ENCODE peak calls at places on chromosomes 13 and 19, in five cellular contexts. G is Panc1, W is SK-N-SH, Q is A549, N is K562. S is an unnamed sample.

GRCh38 chr19:29170554-29170953 is 42.4 kb downstream of the UQCRFS1 start:
- DNase-seq in W (no peak), Q (no peak), N (no peak), G (no peak), S (no peak)

GRCh38 chr13:76637651-76638111 is 248.5 kb downstream of the KCTD12 start:
- DNase-seq in W (peak; percentile 16), G (no peak), Q (no peak), N (no peak), S (no peak)

GRCh38 chr19:32921624-32922023 is 50.1 kb downstream of the CEP89 start:
- DNase-seq in G (no peak), Q (no peak), W (no peak), N (no peak), S (no peak)

GRCh38 chr19:7808108-7808507 is 21.9 kb upstream of the EVI5L start:
- DNase-seq in W (no peak), N (no peak), Q (no peak), G (no peak), S (peak; percentile 31)

GRCh38 chr13:41546372-41547252 is 89.3 kb downstream of the RGCC start:
- DNase-seq in N (no peak), G (no peak), W (no peak), Q (no peak), S (no peak)

GRCh38 chr13:111269508-111269907 is 50.9 kb upstream of the TEX29 start:
- DNase-seq in N (no peak), W (no peak), G (no peak), Q (no peak), S (peak; percentile 28)

GRCh38 chr13:44305845-44306244 is 67.8 kb upstream of the SERP2 start:
- DNase-seq in W (no peak), G (no peak), N (no peak), Q (no peak), S (peak; percentile 19)

GRCh38 chr19:34430738-34431625 is 2.8 kb downstream of the UBA2 start:
- DNase-seq in Q (peak; percentile 98), N (peak; percentile 72), G (peak; percentile 28), W (peak; percentile 77), S (peak; percentile 83)

GRCh38 chr13:49374585-49375290 is 69.1 kb downstream of the CAB39L start:
- DNase-seq in W (no peak), N (peak; percentile 61), G (peak; percentile 15), Q (no peak), S (no peak)

GRCh38 chr13:97134364-97135095 is 87.6 kb upstream of the MBNL2 start:
- DNase-seq in G (no peak), W (no peak), N (no peak), Q (no peak), S (no peak)

GRCh38 chr13:111853766-111854165 is 213.2 kb upstream of the SOX1 start:
- DNase-seq in N (no peak), G (no peak), Q (no peak), W (no peak), S (no peak)

GRCh38 chr13:19089315-19089714 is 92.3 kb downstream of the TUBA3C start:
- DNase-seq in W (peak; percentile 39), G (no peak), N (peak; percentile 41), Q (no peak), S (no peak)

GRCh38 chr13:113355621-113356020 is 8.3 kb downstream of the GRTP1 start:
- DNase-seq in W (no peak), N (no peak), Q (no peak), G (no peak), S (no peak)

GRCh38 chr19:14149509-14149994 is 13.2 kb upstream of the ASF1B start:
- DNase-seq in N (no peak), G (no peak), Q (no peak), W (peak; percentile 77), S (peak; percentile 28)

GRCh38 chr13:93927431-93927830 is 552.1 kb downstream of the DCT start:
- DNase-seq in G (no peak), W (no peak), Q (no peak), N (no peak), S (no peak)

GRCh38 chr19:41570639-41571112 is 5.3 kb upstream of the CEACAM21 start:
- DNase-seq in N (peak; percentile 88), W (peak; percentile 79), G (peak; percentile 33), Q (peak; percentile 90), S (peak; percentile 94)

GRCh38 chr19:35168261-35168660 is 13.7 kb downstream of the FXYD5 start:
- DNase-seq in G (no peak), W (no peak), Q (no peak), N (no peak), S (no peak)

GRCh38 chr13:58876473-58876872 is 1244.9 kb downstream of the PCDH17 start:
- DNase-seq in G (no peak), N (no peak), Q (no peak), W (no peak), S (no peak)

GRCh38 chr19:42170715-42171114 is 38.5 kb upstream of the POU2F2 start:
- DNase-seq in G (no peak), Q (no peak), W (no peak), N (no peak), S (no peak)

GRCh38 chr19:3285647-3286176 is 61.3 kb downstream of the CELF5 start:
- DNase-seq in N (no peak), W (peak; percentile 91), G (no peak), Q (peak; percentile 58), S (peak; percentile 93)

GRCh38 chr19:53537126-53537522 is 821 bp upstream of the ZNF331 start:
- DNase-seq in G (no peak), Q (no peak), W (no peak), N (no peak), S (no peak)

GRCh38 chr19:34808566-34808965 is 35.6 kb upstream of the ZNF599 start:
- DNase-seq in N (no peak), G (no peak), Q (no peak), W (no peak), S (no peak)

GRCh38 chr19:1748115-1748702 is 5.1 kb upstream of the ONECUT3 start:
- DNase-seq in W (no peak), Q (no peak), N (no peak), G (no peak), S (peak; percentile 74)

GRCh38 chr19:7894612-7895309 is 6.5 kb downstream of the LRRC8E start:
- DNase-seq in N (no peak), Q (no peak), G (no peak), W (no peak), S (peak; percentile 59)

GRCh38 chr19:38120471-38121030 is 103.5 kb downstream of the DPF1 start:
- DNase-seq in N (no peak), Q (no peak), W (no peak), G (no peak), S (no peak)

GRCh38 chr19:647566-648284 is 8.0 kb downstream of the FGF22 start:
- DNase-seq in G (no peak), N (no peak), Q (no peak), W (no peak), S (no peak)

GRCh38 chr19:2650515-2650914 is 52.0 kb downstream of the GNG7 start:
- DNase-seq in G (no peak), N (no peak), Q (no peak), W (no peak), S (no peak)

GRCh38 chr19:55147408-55148251 is 1.4 kb downstream of the TNNT1 start:
- DNase-seq in Q (no peak), N (peak; percentile 50), W (peak; percentile 16), G (no peak), S (peak; percentile 65)

GRCh38 chr13:36904219-36904618 is 15.8 kb downstream of the SMAD9 start:
- DNase-seq in N (no peak), G (no peak), Q (no peak), W (no peak), S (no peak)

GRCh38 chr19:19062454-19063182 is 1.2 kb upstream of the SLC25A42 start:
- DNase-seq in G (no peak), N (peak; percentile 86), W (no peak), Q (peak; percentile 7), S (peak; percentile 46)
- TF ChIP-seq REST in G (no peak), N (no peak), W (no peak), Q (no peak), S (no peak)

GRCh38 chr13:51906581-51906980 is 44.8 kb downstream of the CCDC70 start:
- DNase-seq in G (no peak), N (no peak), Q (no peak), W (peak; percentile 68), S (no peak)
- TF ChIP-seq REST in G (no peak), N (no peak), Q (no peak), W (no peak), S (no peak)

DNA sequence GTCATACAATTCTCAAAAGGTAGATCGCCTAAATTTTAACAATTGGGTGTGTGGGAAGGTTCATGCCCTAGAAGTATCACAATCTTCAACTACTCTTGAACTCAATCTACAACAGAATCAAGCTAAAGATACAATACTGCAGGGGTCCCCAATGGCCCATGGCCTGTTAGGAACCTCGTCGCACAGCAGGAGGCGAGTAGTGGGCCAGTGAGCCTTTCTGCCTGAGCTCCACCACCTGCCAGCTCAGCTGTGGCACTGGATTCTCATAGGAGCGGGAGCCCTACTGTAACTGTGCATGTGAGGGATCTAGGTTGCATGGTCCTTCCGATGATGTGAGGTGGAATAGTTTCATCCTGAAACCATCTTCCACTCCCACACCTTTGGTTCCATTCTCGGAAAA is 230.6 kb downstream of the KLF12 start:
- DNase-seq in G (no peak), W (no peak), N (no peak), Q (no peak), S (peak; percentile 68)
- TF ChIP-seq REST in G (no peak), W (no peak), N (no peak), Q (no peak), S (no peak)

GRCh38 chr13:35160921-35161320 is 218.9 kb downstream of the NBEA start:
- DNase-seq in N (no peak), Q (no peak), W (no peak), G (no peak), S (no peak)
- TF ChIP-seq REST in N (no peak), Q (no peak), W (no peak), G (no peak), S (no peak)